ENCODE peak calls at places on chromosome 17, in four cellular contexts. X is pancreas, G is heart right ventricle, M is tibial nerve. L is an unnamed sample.

GRCh38 chr17:18197535-18198194 is 14.0 kb downstream of the ALKBH5 start:
- DNase-seq in M (no peak), X (no peak), G (no peak), L (no peak)

GRCh38 chr17:5975651-5976050 is 94.5 kb upstream of the WSCD1 start:
- DNase-seq in G (no peak), M (no peak), X (no peak), L (no peak)

GRCh38 chr17:55577011-55577586 is 65.8 kb upstream of the SMIM36 start:
- DNase-seq in G (peak; percentile 30), M (peak; percentile 51), X (peak; percentile 33), L (peak; percentile 14)

GRCh38 chr17:69147460-69147859 is 5.8 kb upstream of the ABCA6 start:
- DNase-seq in M (no peak), G (no peak), X (no peak), L (no peak)

GRCh38 chr17:57519199-57519598 is 225.9 kb downstream of the CCDC182 start:
- DNase-seq in G (no peak), X (no peak), M (no peak), L (no peak)

GRCh38 chr17:47821424-47822379 is at the start of gene OSBPL7:
- DNase-seq in X (peak; percentile 85), M (no peak), G (peak; percentile 82), L (peak; percentile 74)

GRCh38 chr17:38447502-38448095 is 19.3 kb downstream of the ARHGAP23 start:
- DNase-seq in M (no peak), G (no peak), X (no peak), L (no peak)

GRCh38 chr17:3732171-3732570 is 8.5 kb downstream of the HASPIN start:
- DNase-seq in G (no peak), M (no peak), X (no peak), L (no peak)

GRCh38 chr17:74429604-74430384 is 2.1 kb upstream of the GPRC5C start:
- DNase-seq in M (no peak), G (peak; percentile 37), X (peak; percentile 57), L (no peak)

GRCh38 chr17:81419333-81419885 is 24.2 kb downstream of the BAHCC1 start:
- DNase-seq in M (peak; percentile 72), X (peak; percentile 69), G (peak; percentile 95), L (no peak)

GRCh38 chr17:79654960-79655382 is 44.1 kb upstream of the RBFOX3 start:
- DNase-seq in M (peak; percentile 4), G (no peak), X (no peak), L (no peak)

GRCh38 chr17:64385187-64386083 is 5.2 kb downstream of the PECAM1 start:
- DNase-seq in G (peak; percentile 67), X (no peak), M (peak; percentile 43), L (peak; percentile 15)

GRCh38 chr17:63039899-63040602 is 74.0 kb downstream of the TANC2 start:
- DNase-seq in G (no peak), X (no peak), M (no peak), L (no peak)

GRCh38 chr17:35588196-35588920 is 1.2 kb downstream of the AP2B1 start:
- DNase-seq in M (no peak), X (no peak), G (no peak), L (no peak)

GRCh38 chr17:77287432-77288068 is 146.8 kb downstream of the SEC14L1 start:
- DNase-seq in X (peak; percentile 76), G (peak; percentile 64), M (no peak), L (no peak)

GRCh38 chr17:74545456-74546230 is at the start of gene CD300C:
- DNase-seq in M (no peak), G (no peak), X (no peak), L (no peak)

GRCh38 chr17:48045270-48046001 is 2.7 kb upstream of the NFE2L1 start:
- DNase-seq in G (no peak), M (no peak), X (peak; percentile 71), L (no peak)

GRCh38 chr17:53806473-53806872 is 16.3 kb upstream of the KIF2B start:
- DNase-seq in M (no peak), X (no peak), G (no peak), L (no peak)

GRCh38 chr17:75753514-75754377 is 11.2 kb downstream of the GALK1 start:
- DNase-seq in X (peak; percentile 74), G (peak; percentile 58), M (no peak), L (peak; percentile 68)

GRCh38 chr17:31476525-31477416 is 85.3 kb downstream of the RAB11FIP4 start:
- DNase-seq in X (no peak), M (no peak), G (no peak), L (no peak)

GRCh38 chr17:69606142-69606800 is 191.8 kb downstream of the MAP2K6 start:
- DNase-seq in G (no peak), M (no peak), X (no peak), L (no peak)

GRCh38 chr17:44191941-44192496 is 5.2 kb downstream of the TMUB2 start:
- DNase-seq in G (no peak), M (no peak), X (no peak), L (no peak)

GRCh38 chr17:75874323-75875181 is 3.8 kb downstream of the TRIM47 start:
- DNase-seq in X (no peak), G (no peak), M (no peak), L (no peak)

GRCh38 chr17:6460531-6461161 is 16.4 kb downstream of the PIMREG start:
- DNase-seq in M (no peak), G (no peak), X (no peak), L (no peak)

GRCh38 chr17:31095239-31096105 is 695 bp downstream of the NF1 start:
- DNase-seq in G (peak; percentile 34), X (peak; percentile 61), M (no peak), L (peak; percentile 38)

GRCh38 chr17:72342582-72343527 is 222.0 kb downstream of the SOX9 start:
- DNase-seq in G (peak; percentile 14), M (peak; percentile 53), X (no peak), L (no peak)

GRCh38 chr17:68238894-68239293 is 8.9 kb upstream of the AMZ2 start:
- DNase-seq in G (no peak), X (no peak), M (no peak), L (no peak)

GRCh38 chr17:74919440-74920305 is 3.4 kb downstream of the USH1G start:
- DNase-seq in G (no peak), M (no peak), X (no peak), L (no peak)

GRCh38 chr17:74185786-74186185 is 17.7 kb upstream of the RPL38 start:
- DNase-seq in M (no peak), G (no peak), X (no peak), L (no peak)

GRCh38 chr17:62963296-62963695 is 2.7 kb upstream of the TANC2 start:
- DNase-seq in M (no peak), G (no peak), X (no peak), L (no peak)

GRCh38 chr17:73414171-73414955 is 102.6 kb upstream of the CDC42EP4 start:
- DNase-seq in X (no peak), M (no peak), G (no peak), L (no peak)

GRCh38 chr17:75227729-75228128 is 22.2 kb downstream of the NUP85 start:
- DNase-seq in G (no peak), X (no peak), M (no peak), L (no peak)

GRCh38 chr17:12107905-12108304 is 87.2 kb downstream of the MAP2K4 start:
- DNase-seq in G (no peak), M (no peak), X (no peak), L (no peak)

GRCh38 chr17:2253768-2254406 is 49.7 kb downstream of the SMG6 start:
- DNase-seq in G (no peak), M (no peak), X (no peak), L (no peak)

GRCh38 chr17:46851029-46851741 is at the start of gene WNT9B:
- DNase-seq in M (no peak), X (peak; percentile 70), G (no peak), L (no peak)

GRCh38 chr17:29954405-29954804 is 13.0 kb downstream of the EFCAB5 start:
- DNase-seq in X (no peak), M (no peak), G (no peak), L (no peak)

GRCh38 chr17:12349297-12349696 is 316.4 kb upstream of the MYOCD start:
- DNase-seq in X (no peak), M (no peak), G (no peak), L (no peak)

GRCh38 chr17:79997004-79997673 is 38.5 kb downstream of the TBC1D16 start:
- DNase-seq in X (no peak), G (no peak), M (no peak), L (peak; percentile 92)

GRCh38 chr17:77019955-77020379 is 120.8 kb upstream of the SEC14L1 start:
- DNase-seq in G (no peak), X (no peak), M (no peak), L (no peak)

GRCh38 chr17:20267459-20267842 is 199.9 kb downstream of the LGALS9B start:
- DNase-seq in G (no peak), X (no peak), M (no peak), L (no peak)

DNA sequence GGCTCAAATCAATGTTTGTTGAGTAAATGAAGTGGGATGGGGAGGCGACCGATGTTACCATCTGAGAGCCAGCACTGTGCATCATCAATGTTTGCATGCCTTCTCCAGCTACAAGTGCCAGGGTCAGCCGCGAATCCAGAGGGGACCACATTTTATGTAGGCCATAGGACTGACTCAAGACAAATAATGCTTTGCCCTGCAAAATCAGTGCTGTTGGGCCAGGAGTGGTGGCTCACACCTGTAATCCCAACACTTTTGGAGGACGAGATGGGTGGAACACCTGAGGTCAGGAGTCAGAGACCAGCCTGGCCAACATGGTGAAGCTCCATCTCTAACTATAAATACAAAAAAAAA is 53.1 kb upstream of the WSB1 start:
- DNase-seq in X (no peak), G (no peak), M (no peak), L (no peak)
- H3K4me3 ChIP-seq in X (no peak overlapping the region), G (no peak overlapping the region), M (no peak overlapping the region), L (no peak overlapping the region)

GRCh38 chr17:60292697-60293096 is 99.2 kb downstream of the USP32 start:
- DNase-seq in X (no peak), G (no peak), M (no peak), L (no peak)
- H3K36me3 ChIP-seq in X (no peaks in the 10 kb centered on the region), G (peaks cover 13% of the 10 kb centered on the region), M (no peaks in the 10 kb centered on the region), L (no peaks in the 10 kb centered on the region)

DNA sequence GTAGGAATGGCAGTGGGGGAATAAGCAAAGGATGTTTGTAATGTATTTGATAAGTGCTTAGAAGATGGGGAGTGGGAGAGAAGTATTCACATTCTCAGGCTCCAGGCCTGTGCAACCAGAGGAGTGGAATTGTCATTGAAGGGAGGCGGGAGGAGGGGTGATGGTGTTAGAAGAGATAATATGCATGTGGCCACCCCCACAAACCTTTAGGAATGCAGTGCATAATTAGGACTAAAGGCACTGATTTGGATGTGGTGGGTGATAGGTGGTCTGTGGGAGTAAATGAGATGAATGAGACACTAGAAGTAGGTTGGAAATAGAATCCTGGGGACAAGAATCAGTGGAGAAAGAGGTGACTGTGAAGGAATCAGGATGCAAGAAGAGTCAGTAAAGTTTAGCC is 27.1 kb downstream of the UTP18 start:
- DNase-seq in M (no peak), X (no peak), G (no peak), L (no peak)
- H3K9me3 ChIP-seq in M (no peaks in the 10 kb centered on the region), X (no peaks in the 10 kb centered on the region), G (no peaks in the 10 kb centered on the region), L (no peaks in the 10 kb centered on the region)

GRCh38 chr17:65558683-65559311 is 2.7 kb downstream of the AXIN2 start:
- DNase-seq in G (no peak), X (no peak), M (no peak), L (no peak)

GRCh38 chr17:65556014-65556909 is 5.2 kb downstream of the AXIN2 start:
- DNase-seq in X (peak; percentile 83), G (peak; percentile 77), M (peak; percentile 66), L (peak; percentile 84)

GRCh38 chr17:65558311-65558682 is 3.2 kb downstream of the AXIN2 start:
- DNase-seq in X (no peak), G (no peak), M (no peak), L (no peak)

GRCh38 chr17:65557349-65558310 is 3.8 kb downstream of the AXIN2 start:
- DNase-seq in M (no peak), G (no peak), X (no peak), L (peak; percentile 42)

GRCh38 chr17:65556910-65557348 is 4.5 kb downstream of the AXIN2 start:
- DNase-seq in G (no peak), M (no peak), X (no peak), L (no peak)
- H3K4me3 ChIP-seq in G (peak overlapping the region; percentile 16), M (peak overlapping the region; percentile 74), X (no peak overlapping the region), L (peak overlapping the region; percentile 78)

L was measured in CD8-positive, alpha-beta memory T cell.